ENCODE peak calls at places on chromosomes 5 and 9, in four cellular contexts. One of them, this sample, is unnamed.

GRCh38 chr9:31519011-31519410 is 865.4 kb upstream of the ACO1 start:
- DNase-seq in K562: no peak
- DNase-seq in HCT116: no peak
- DNase-seq in HepG2: peak; percentile 5
- DNase-seq in this sample: no peak

GRCh38 chr9:20865357-20865756 is 166.1 kb downstream of the HACD4 start:
- DNase-seq in K562: no peak
- DNase-seq in HepG2: no peak
- DNase-seq in HCT116: no peak
- DNase-seq in this sample: no peak

GRCh38 chr5:65382582-65382981 is 99.1 kb downstream of the ADAMTS6 start:
- DNase-seq in HCT116: no peak
- DNase-seq in HepG2: no peak
- DNase-seq in K562: no peak
- DNase-seq in this sample: no peak

GRCh38 chr5:109533847-109534272 is 124.1 kb upstream of the PJA2 start:
- DNase-seq in HepG2: no peak
- DNase-seq in K562: no peak
- DNase-seq in HCT116: no peak
- DNase-seq in this sample: no peak

GRCh38 chr9:36867672-36868471 is 166.2 kb downstream of the PAX5 start:
- DNase-seq in HepG2: peak; percentile 98
- DNase-seq in HCT116: no peak
- DNase-seq in K562: no peak
- DNase-seq in this sample: no peak

GRCh38 chr9:134315716-134316443 is 10.4 kb upstream of the RXRA start:
- DNase-seq in HepG2: no peak
- DNase-seq in K562: no peak
- DNase-seq in HCT116: no peak
- DNase-seq in this sample: no peak

GRCh38 chr9:1400983-1401382 is 350.8 kb downstream of the DMRT2 start:
- DNase-seq in HCT116: no peak
- DNase-seq in HepG2: no peak
- DNase-seq in K562: no peak
- DNase-seq in this sample: no peak

GRCh38 chr5:149220750-149221149 is 50.9 kb upstream of the AFAP1L1 start:
- DNase-seq in K562: no peak
- DNase-seq in HCT116: no peak
- DNase-seq in HepG2: peak; percentile 87
- DNase-seq in this sample: no peak

GRCh38 chr9:26975728-26976707 is 19.8 kb downstream of the IFT74 start:
- DNase-seq in K562: peak; percentile 8
- DNase-seq in HepG2: peak; percentile 32
- DNase-seq in HCT116: peak; percentile 48
- DNase-seq in this sample: no peak

GRCh38 chr9:98391406-98391805 is 136.0 kb upstream of the TBC1D2 start:
- DNase-seq in HepG2: no peak
- DNase-seq in HCT116: no peak
- DNase-seq in K562: no peak
- DNase-seq in this sample: no peak

GRCh38 chr9:114409103-114409780 is 21.5 kb upstream of the AKNA start:
- DNase-seq in HCT116: no peak
- DNase-seq in K562: no peak
- DNase-seq in HepG2: no peak
- DNase-seq in this sample: no peak

GRCh38 chr9:88322906-88323566 is 65.2 kb upstream of the SPIN1 start:
- DNase-seq in HCT116: no peak
- DNase-seq in HepG2: no peak
- DNase-seq in K562: no peak
- DNase-seq in this sample: no peak

GRCh38 chr9:130172858-130173461 is 756 bp downstream of the NCS1 start:
- DNase-seq in K562: peak; percentile 38
- DNase-seq in HCT116: no peak
- DNase-seq in HepG2: no peak
- DNase-seq in this sample: no peak

GRCh38 chr9:14535161-14535930 is 157.9 kb downstream of the ZDHHC21 start:
- DNase-seq in K562: no peak
- DNase-seq in HCT116: no peak
- DNase-seq in HepG2: no peak
- DNase-seq in this sample: no peak

GRCh38 chr5:151063136-151063544 is 17.7 kb downstream of the TNIP1 start:
- DNase-seq in HCT116: no peak
- DNase-seq in HepG2: peak; percentile 12
- DNase-seq in K562: peak; percentile 68
- DNase-seq in this sample: no peak

GRCh38 chr5:171162602-171163001 is 146.4 kb upstream of the TLX3 start:
- DNase-seq in HCT116: peak; percentile 8
- DNase-seq in K562: peak; percentile 30
- DNase-seq in HepG2: no peak
- DNase-seq in this sample: no peak

GRCh38 chr5:28580616-28581015 is 1542.2 kb upstream of the CDH9 start:
- DNase-seq in HepG2: no peak
- DNase-seq in K562: no peak
- DNase-seq in HCT116: no peak
- DNase-seq in this sample: no peak

GRCh38 chr9:25602366-25603044 is 75.7 kb downstream of the TUSC1 start:
- DNase-seq in HCT116: no peak
- DNase-seq in K562: no peak
- DNase-seq in HepG2: no peak
- DNase-seq in this sample: no peak

GRCh38 chr5:39835371-39835770 is 410.6 kb upstream of the DAB2 start:
- DNase-seq in K562: no peak
- DNase-seq in HCT116: no peak
- DNase-seq in HepG2: no peak
- DNase-seq in this sample: no peak

GRCh38 chr5:35096933-35097332 is 49.2 kb upstream of the AGXT2 start:
- DNase-seq in K562: no peak
- DNase-seq in HCT116: no peak
- DNase-seq in HepG2: no peak
- DNase-seq in this sample: no peak

GRCh38 chr5:35095366-35095765 is 47.6 kb upstream of the AGXT2 start:
- DNase-seq in HepG2: peak; percentile 32
- DNase-seq in HCT116: no peak
- DNase-seq in K562: no peak
- DNase-seq in this sample: no peak

GRCh38 chr5:35096209-35096608 is 48.5 kb upstream of the AGXT2 start:
- DNase-seq in HCT116: no peak
- DNase-seq in K562: no peak
- DNase-seq in HepG2: no peak
- DNase-seq in this sample: no peak

GRCh38 chr5:35101016-35101415 is 53.3 kb upstream of the AGXT2 start:
- DNase-seq in HepG2: no peak
- DNase-seq in K562: no peak
- DNase-seq in HCT116: no peak
- DNase-seq in this sample: no peak

GRCh38 chr5:35098214-35098613 is 50.5 kb upstream of the AGXT2 start:
- DNase-seq in K562: no peak
- DNase-seq in HCT116: no peak
- DNase-seq in HepG2: no peak
- DNase-seq in this sample: no peak
- TF ChIP-seq TCF7L2 in K562: no peak
- TF ChIP-seq TCF7L2 in HCT116: no peak
- TF ChIP-seq TCF7L2 in HepG2: no peak
- TF ChIP-seq TCF7L2 in this sample: no peak

GRCh38 chr5:160506006-160507004 is 84.7 kb downstream of the PTTG1 start:
- DNase-seq in HCT116: no peak
- DNase-seq in K562: no peak
- DNase-seq in HepG2: no peak
- DNase-seq in this sample: no peak

GRCh38 chr5:160504906-160505305 is 83.3 kb downstream of the PTTG1 start:
- DNase-seq in HepG2: no peak
- DNase-seq in HCT116: no peak
- DNase-seq in K562: no peak
- DNase-seq in this sample: no peak

GRCh38 chr5:160507181-160507811 is 85.6 kb downstream of the PTTG1 start:
- DNase-seq in HepG2: no peak
- DNase-seq in K562: no peak
- DNase-seq in HCT116: no peak
- DNase-seq in this sample: no peak

GRCh38 chr5:160511280-160511929 is 89.8 kb downstream of the PTTG1 start:
- DNase-seq in K562: no peak
- DNase-seq in HCT116: no peak
- DNase-seq in HepG2: no peak
- DNase-seq in this sample: no peak

DNA sequence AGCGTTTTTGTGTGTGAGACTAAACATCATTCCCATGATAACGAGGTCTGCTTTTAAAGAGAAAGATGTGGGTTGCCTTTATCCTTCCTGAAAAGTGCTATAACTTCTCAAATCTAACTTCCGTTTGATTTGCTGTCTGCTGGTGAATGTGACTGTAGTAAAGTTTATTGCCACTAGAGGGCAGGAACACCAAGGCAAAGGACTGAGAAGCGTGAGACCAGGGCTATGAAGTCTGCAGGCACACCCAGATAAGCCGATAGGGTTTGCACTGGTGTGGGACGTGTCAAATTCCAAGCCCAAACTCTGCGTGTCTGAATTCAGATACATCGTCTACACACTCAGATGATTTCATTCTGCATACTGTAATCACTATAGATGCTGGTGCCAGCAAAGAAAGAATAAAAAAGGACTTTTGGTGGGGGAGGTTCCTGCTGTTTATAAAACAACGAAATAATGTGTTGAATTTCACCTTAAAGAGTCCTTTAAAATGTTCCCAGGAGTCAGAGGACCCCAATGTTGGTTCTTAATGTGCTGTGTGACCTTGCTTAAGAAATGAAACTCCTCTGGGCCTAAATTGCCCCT is 87.2 kb downstream of the PTTG1 start:
- DNase-seq in K562: peak; percentile 81
- DNase-seq in HCT116: peak; percentile 73
- DNase-seq in HepG2: peak; percentile 76
- DNase-seq in this sample: peak; percentile 84
- TF ChIP-seq TCF7L2 in K562: no peak
- TF ChIP-seq TCF7L2 in HCT116: no peak
- TF ChIP-seq TCF7L2 in HepG2: no peak
- TF ChIP-seq TCF7L2 in this sample: no peak

GRCh38 chr9:110444911-110445310 is 107.2 kb upstream of the TXNDC8 start:
- DNase-seq in HCT116: no peak
- DNase-seq in HepG2: no peak
- DNase-seq in K562: no peak
- DNase-seq in this sample: no peak

GRCh38 chr9:110443878-110444245 is 106.2 kb upstream of the TXNDC8 start:
- DNase-seq in K562: no peak
- DNase-seq in HCT116: no peak
- DNase-seq in HepG2: no peak
- DNase-seq in this sample: no peak

GRCh38 chr9:110443146-110443877 is 105.6 kb upstream of the TXNDC8 start:
- DNase-seq in HCT116: no peak
- DNase-seq in K562: no peak
- DNase-seq in HepG2: peak; percentile 1
- DNase-seq in this sample: no peak

GRCh38 chr9:110440796-110441195 is 103.1 kb upstream of the TXNDC8 start:
- DNase-seq in K562: no peak
- DNase-seq in HepG2: no peak
- DNase-seq in HCT116: no peak
- DNase-seq in this sample: no peak

GRCh38 chr9:110446171-110446570 is 108.5 kb upstream of the TXNDC8 start:
- DNase-seq in HepG2: no peak
- DNase-seq in K562: no peak
- DNase-seq in HCT116: no peak
- DNase-seq in this sample: no peak
- TF ChIP-seq TCF7L2 in HepG2: no peak
- TF ChIP-seq TCF7L2 in K562: no peak
- TF ChIP-seq TCF7L2 in HCT116: no peak
- TF ChIP-seq TCF7L2 in this sample: no peak

DNA sequence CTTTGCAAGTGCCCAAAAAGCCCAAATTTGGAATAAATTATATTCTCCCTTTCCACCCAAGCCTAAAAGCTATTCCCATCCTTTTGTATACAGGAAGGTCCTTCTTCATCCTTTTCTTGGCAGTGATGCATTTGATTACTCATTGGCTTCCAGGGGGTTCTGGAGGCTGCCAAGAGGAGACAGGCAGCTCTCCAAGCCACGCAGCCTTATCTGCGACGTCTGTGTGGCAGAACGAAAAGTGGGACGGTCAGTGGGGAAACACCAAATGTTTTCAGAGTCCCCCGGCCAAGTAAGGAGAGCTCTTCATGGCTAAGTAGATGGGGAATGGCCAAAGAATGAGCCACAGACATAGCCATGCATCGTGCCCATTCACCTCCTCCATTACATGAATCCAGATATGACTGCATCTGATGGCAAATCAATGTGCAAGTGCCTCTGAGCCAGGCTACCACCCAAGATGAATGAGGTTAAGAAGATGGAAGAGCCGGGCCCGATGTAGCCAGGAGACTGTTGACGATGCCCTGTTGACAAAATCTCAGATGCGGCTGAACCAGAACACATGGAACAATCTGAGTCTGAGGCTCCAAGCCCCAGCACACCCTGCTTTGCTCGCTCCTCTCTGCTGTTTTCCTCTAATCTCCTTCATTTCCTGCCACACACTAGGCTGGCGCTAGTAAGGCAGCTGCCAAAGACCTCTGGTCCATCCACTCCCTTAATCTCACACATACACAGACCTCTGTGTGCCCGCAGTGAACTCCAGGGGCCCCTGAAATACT is 12.0 kb downstream of the ADAM19 start:
- DNase-seq in K562: no peak
- DNase-seq in HepG2: no peak
- DNase-seq in HCT116: no peak
- DNase-seq in this sample: no peak
- TF ChIP-seq TCF7L2 in K562: no peak
- TF ChIP-seq TCF7L2 in HepG2: no peak
- TF ChIP-seq TCF7L2 in HCT116: no peak
- TF ChIP-seq TCF7L2 in this sample: no peak

DNA sequence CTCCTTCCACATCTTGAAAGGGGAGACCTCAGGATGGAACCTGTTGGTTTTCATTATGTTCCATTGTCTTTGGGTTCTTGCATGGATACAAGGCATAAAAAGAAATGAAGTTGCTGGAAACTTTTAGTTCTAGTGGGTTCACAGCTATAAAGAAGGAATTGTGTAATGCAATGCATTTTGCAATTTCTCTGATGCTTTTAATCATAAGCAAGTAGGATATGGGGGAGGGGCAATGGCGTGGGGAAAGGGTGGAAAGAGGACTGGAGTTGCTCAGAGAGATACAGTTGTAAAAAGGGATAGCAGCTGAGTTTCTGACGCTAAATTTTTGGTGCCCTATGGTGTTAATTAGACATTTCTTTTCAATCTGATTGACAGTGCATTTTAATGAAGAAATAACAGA is 88.6 kb upstream of the FANCC start:
- DNase-seq in HepG2: no peak
- DNase-seq in K562: no peak
- DNase-seq in HCT116: no peak
- DNase-seq in this sample: no peak
- TF ChIP-seq TCF7L2 in HepG2: no peak
- TF ChIP-seq TCF7L2 in K562: no peak
- TF ChIP-seq TCF7L2 in HCT116: no peak
- TF ChIP-seq TCF7L2 in this sample: no peak

DNA sequence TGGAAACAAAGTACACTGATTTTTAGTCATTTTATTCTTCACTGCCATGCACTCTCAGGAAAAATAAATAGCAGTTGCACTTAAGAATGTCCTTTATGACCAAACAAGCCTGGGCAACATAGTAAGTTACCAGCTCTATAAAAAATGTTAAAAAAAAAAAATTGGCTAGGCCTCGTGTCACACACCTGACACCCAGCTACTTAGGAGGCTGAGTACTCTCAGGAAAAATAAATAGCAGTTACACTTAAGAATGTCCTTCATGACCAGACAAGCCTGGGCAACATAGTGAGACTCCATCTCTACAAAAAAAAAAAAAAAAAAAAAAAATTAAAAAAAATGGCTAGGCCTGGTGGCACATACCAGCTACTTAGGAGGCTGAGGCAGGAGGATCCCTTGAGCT is 304.6 kb downstream of the SLCO4C1 start:
- DNase-seq in HepG2: no peak
- DNase-seq in HCT116: no peak
- DNase-seq in K562: no peak
- DNase-seq in this sample: no peak
- TF ChIP-seq TCF7L2 in HepG2: no peak
- TF ChIP-seq TCF7L2 in HCT116: no peak
- TF ChIP-seq TCF7L2 in K562: no peak
- TF ChIP-seq TCF7L2 in this sample: no peak

This sample was measured in Panc1.